ENCODE peak calls at places on chromosomes 6 and 20, in four cellular contexts. Y is NCI-H460, A is omental fat pad, C is Calu3. Z is an unnamed sample.

GRCh38 chr6:164322533-164322932 is 908.0 kb downstream of the QKI start:
- DNase-seq in A (no peak), Y (no peak), C (no peak), Z (no peak)

GRCh38 chr6:19892250-19892649 is 55.1 kb downstream of the ID4 start:
- DNase-seq in C (peak), A (no peak), Y (no peak), Z (no peak)

GRCh38 chr6:53915292-53915691 is 120.5 kb downstream of the LRRC1 start:
- DNase-seq in A (no peak), Y (no peak), C (no peak), Z (no peak)

GRCh38 chr20:58691405-58691772 is 1.2 kb upstream of the NPEPL1 start:
- DNase-seq in A (no peak), Y (no peak), C (no peak), Z (no peak)

GRCh38 chr6:15364401-15365037 is 118.7 kb downstream of the JARID2 start:
- DNase-seq in C (no peak), A (no peak), Y (no peak), Z (no peak)

GRCh38 chr6:118717106-118717505 is 65.7 kb upstream of the CEP85L start:
- DNase-seq in C (no peak), Y (no peak), A (no peak), Z (no peak)

GRCh38 chr20:37526839-37527637 is 638 bp downstream of the BLCAP start:
- DNase-seq in Y (no peak), A (no peak), C (peak), Z (peak)

GRCh38 chr6:120478650-120479049 is 855.6 kb downstream of the TBC1D32 start:
- DNase-seq in Y (no peak), A (no peak), C (no peak), Z (no peak)

GRCh38 chr6:80234411-80234810 is 127.9 kb downstream of the BCKDHB start:
- DNase-seq in Y (no peak), A (no peak), C (no peak), Z (no peak)

GRCh38 chr20:41738584-41739193 is 120.5 kb upstream of the CHD6 start:
- DNase-seq in C (peak), A (no peak), Y (peak), Z (peak)

GRCh38 chr6:126337323-126337722 is 2.6 kb upstream of the CENPW start:
- DNase-seq in A (no peak), C (no peak), Y (no peak), Z (no peak)

GRCh38 chr20:56468317-56469076 is at the start of gene RTF2:
- DNase-seq in C (peak), Y (peak), A (peak), Z (peak)

GRCh38 chr20:380763-381580 is 412 bp downstream of the TRIB3 start:
- DNase-seq in A (no peak), C (peak), Y (peak), Z (peak)

GRCh38 chr6:116450769-116451740 is 10.1 kb upstream of the CALHM6 start:
- DNase-seq in C (peak), Y (no peak), A (no peak), Z (no peak)

GRCh38 chr6:145904391-145904790 is 59.8 kb downstream of the SHPRH start:
- DNase-seq in A (no peak), C (no peak), Y (no peak), Z (no peak)

GRCh38 chr6:145009691-145010090 is 724.6 kb downstream of the UTRN start:
- DNase-seq in A (no peak), C (no peak), Y (no peak), Z (no peak)

GRCh38 chr6:108966855-108967755 is 118.9 kb downstream of the ARMC2 start:
- DNase-seq in Y (no peak), C (peak), A (no peak), Z (no peak)

GRCh38 chr6:37077459-37078296 is 72.2 kb downstream of the FGD2 start:
- DNase-seq in Y (no peak), A (no peak), C (no peak), Z (no peak)

GRCh38 chr6:52537001-52537753 is 39.7 kb downstream of the TRAM2 start:
- DNase-seq in Y (no peak), A (no peak), C (no peak), Z (no peak)

GRCh38 chr20:33262658-33263065 is 20.4 kb upstream of the BPIFB1 start:
- DNase-seq in Y (peak), A (no peak), C (peak), Z (peak)

GRCh38 chr20:2521369-2522305 is 12.9 kb upstream of the ZNF343 start:
- DNase-seq in Y (peak), C (peak), A (no peak), Z (peak)

GRCh38 chr6:136341967-136342366 is 52.3 kb upstream of the BCLAF1 start:
- DNase-seq in Y (no peak), C (no peak), A (no peak), Z (no peak)

GRCh38 chr6:53119349-53119748 is 29.3 kb downstream of the GCM1 start:
- DNase-seq in C (no peak), A (no peak), Y (no peak), Z (peak)

GRCh38 chr20:5197270-5197827 is 70.5 kb downstream of the CDS2 start:
- DNase-seq in C (no peak), A (no peak), Y (no peak), Z (no peak)

GRCh38 chr6:131858765-131859490 is 51.1 kb downstream of the ENPP1 start:
- DNase-seq in A (no peak), C (no peak), Y (no peak), Z (no peak)

GRCh38 chr6:168527451-168528210 is 86.6 kb downstream of the SMOC2 start:
- DNase-seq in Y (no peak), A (no peak), C (no peak), Z (no peak)

GRCh38 chr20:8299921-8300320 is 167.9 kb downstream of the PLCB1 start:
- DNase-seq in C (no peak), Y (no peak), A (no peak), Z (peak)

GRCh38 chr20:22584922-22585785 is 782 bp upstream of the FOXA2 start:
- DNase-seq in C (peak), Y (no peak), A (no peak), Z (peak)

GRCh38 chr6:20811112-20811746 is 277.0 kb downstream of the CDKAL1 start:
- DNase-seq in Y (peak), A (no peak), C (peak), Z (peak)

GRCh38 chr6:72944660-72945059 is 280.6 kb downstream of the KHDC1L start:
- DNase-seq in A (no peak), C (no peak), Y (no peak), Z (no peak)

GRCh38 chr6:137024172-137024990 is 20.4 kb downstream of the IL20RA start:
- DNase-seq in Y (no peak), C (no peak), A (no peak), Z (no peak)

GRCh38 chr6:160051390-160051789 is 70.2 kb upstream of the SLC22A1 start:
- DNase-seq in A (no peak), C (no peak), Y (no peak), Z (no peak)

GRCh38 chr6:21749754-21750153 is 156.2 kb downstream of the SOX4 start:
- DNase-seq in C (no peak), A (no peak), Y (no peak), Z (no peak)

Z was measured in A549.